ENCODE peak calls at places on chromosome 12, in six cellular contexts. Y is NT2/D1; D is mammary epithelial cell; U is DND-41; O is GM23338; C is CD8-positive, alpha-beta T cell. P is an unnamed sample. For H3K4me1 and H3K27me3, the result is how much of the 10 kb centered on the place peaks cover.

GRCh38 chr12:12985817-12986408 is 14.2 kb downstream of the HEBP1 start:
- DNase-seq in Y (peak), D (no peak), U (no peak), O (peak), C (no peak), P (no peak)

GRCh38 chr12:57090924-57091632 is 2.2 kb downstream of the NAB2 start:
- DNase-seq in Y (no peak), D (no peak), U (no peak), O (no peak), C (no peak), P (no peak)

GRCh38 chr12:67671419-67671818 is 22.9 kb downstream of the DYRK2 start:
- DNase-seq in Y (no peak), D (no peak), U (no peak), O (no peak), C (no peak), P (no peak)

GRCh38 chr12:1630081-1630826 is 1.2 kb downstream of the WNT5B start:
- DNase-seq in Y (no peak), D (no peak), U (peak), O (peak), C (peak), P (no peak)

GRCh38 chr12:75944097-75944904 is 87.3 kb downstream of the PHLDA1 start:
- DNase-seq in Y (peak), D (peak), U (no peak), O (peak), C (no peak), P (no peak)

GRCh38 chr12:49033611-49034286 is 15.2 kb upstream of the PRKAG1 start:
- DNase-seq in Y (no peak), D (no peak), U (no peak), O (no peak), C (no peak), P (no peak)

GRCh38 chr12:51592034-51592705 is 1.1 kb downstream of the SCN8A start:
- DNase-seq in Y (peak), D (no peak), U (no peak), O (peak), C (no peak), P (no peak)

GRCh38 chr12:131687346-131688125 is 23.4 kb upstream of the SFSWAP start:
- DNase-seq in Y (no peak), D (no peak), U (no peak), O (no peak), C (no peak), P (no peak)

GRCh38 chr12:132522586-132523380 is 32.8 kb downstream of the FBRSL1 start:
- DNase-seq in Y (no peak), D (no peak), U (no peak), O (no peak), C (no peak), P (no peak)

GRCh38 chr12:111458773-111459172 is 53.0 kb downstream of the SH2B3 start:
- DNase-seq in Y (no peak), D (no peak), U (no peak), O (no peak), C (no peak), P (no peak)

GRCh38 chr12:47729233-47729632 is 3.9 kb upstream of the ENDOU start:
- DNase-seq in Y (no peak), D (peak), U (no peak), O (no peak), C (no peak), P (no peak)

GRCh38 chr12:44875417-44875953 is 630 bp downstream of the NELL2 start:
- DNase-seq in Y (peak), D (no peak), U (no peak), O (peak), C (peak), P (no peak)

GRCh38 chr12:38516418-38516817 is 199.8 kb downstream of the ALG10B start:
- DNase-seq in Y (no peak), D (no peak), U (no peak), O (no peak), C (no peak), P (no peak)

GRCh38 chr12:253116-253831 is 9.4 kb downstream of the SLC6A13 start:
- DNase-seq in Y (no peak), D (no peak), U (no peak), O (no peak), C (no peak), P (no peak)

GRCh38 chr12:91142184-91142583 is 30.9 kb upstream of the LUM start:
- DNase-seq in Y (no peak), D (no peak), U (no peak), O (no peak), C (no peak), P (no peak)

GRCh38 chr12:84502907-84503787 is 409.5 kb downstream of the SLC6A15 start:
- DNase-seq in Y (peak), D (peak), U (no peak), O (peak), C (no peak), P (no peak)

GRCh38 chr12:5716221-5716620 is 228.8 kb downstream of the ANO2 start:
- DNase-seq in Y (no peak), D (no peak), U (no peak), O (no peak), C (no peak), P (peak)

GRCh38 chr12:85580562-85581168 is 255.5 kb downstream of the RASSF9 start:
- DNase-seq in Y (no peak), D (no peak), U (no peak), O (no peak), C (no peak), P (no peak)

GRCh38 chr12:53777412-53777811 is 25.6 kb upstream of the CISTR start:
- DNase-seq in Y (no peak), D (no peak), U (no peak), O (no peak), C (no peak), P (no peak)

GRCh38 chr12:53777936-53778644 is 26.3 kb upstream of the CISTR start:
- DNase-seq in Y (no peak), D (no peak), U (no peak), O (no peak), C (no peak), P (no peak)

GRCh38 chr12:53780323-53780722 is 28.5 kb upstream of the CISTR start:
- DNase-seq in Y (no peak), D (no peak), U (no peak), O (no peak), C (no peak), P (no peak)

GRCh38 chr12:53776872-53777271 is 25.1 kb upstream of the CISTR start:
- DNase-seq in Y (no peak), D (no peak), U (no peak), O (no peak), C (no peak), P (no peak)

DNA sequence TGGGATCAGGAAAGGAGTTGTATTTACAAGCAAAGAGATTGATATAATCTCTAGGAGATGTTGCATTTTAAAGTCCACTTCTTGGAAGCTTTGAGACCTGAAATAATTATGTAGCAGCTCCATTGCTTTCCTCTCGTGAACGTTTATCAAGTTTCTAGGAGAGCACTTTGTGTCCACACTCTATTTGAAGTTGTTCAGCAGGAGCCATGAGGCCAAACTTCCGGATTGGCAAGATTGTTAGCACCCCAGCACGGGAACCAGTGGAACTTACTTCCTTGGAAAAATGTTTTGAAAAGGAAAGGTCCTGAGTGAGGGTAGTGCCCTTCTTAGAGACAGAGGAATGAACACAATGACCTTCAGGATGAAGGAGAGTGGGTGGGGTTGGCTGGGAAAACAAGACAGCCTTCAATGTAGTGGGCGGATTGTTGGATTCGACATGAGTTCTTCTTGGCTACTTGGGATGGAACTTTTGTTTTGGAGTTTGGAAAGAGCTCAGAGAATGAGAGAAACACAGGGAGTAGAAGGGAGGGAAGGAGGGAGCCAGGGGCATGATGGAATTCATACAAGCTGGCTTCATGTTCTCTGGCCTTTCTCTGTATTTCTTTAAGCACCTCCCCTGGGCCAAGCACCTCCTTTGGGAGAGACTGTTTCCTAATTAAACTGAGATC is 23.8 kb upstream of the CISTR start:
- DNase-seq in Y (no peak), D (no peak), U (no peak), O (no peak), C (no peak), P (peak)
- H3K4me1 ChIP-seq in Y (under half), D (under half), U (under half), O (under half), C (under half), P (under half)

DNA sequence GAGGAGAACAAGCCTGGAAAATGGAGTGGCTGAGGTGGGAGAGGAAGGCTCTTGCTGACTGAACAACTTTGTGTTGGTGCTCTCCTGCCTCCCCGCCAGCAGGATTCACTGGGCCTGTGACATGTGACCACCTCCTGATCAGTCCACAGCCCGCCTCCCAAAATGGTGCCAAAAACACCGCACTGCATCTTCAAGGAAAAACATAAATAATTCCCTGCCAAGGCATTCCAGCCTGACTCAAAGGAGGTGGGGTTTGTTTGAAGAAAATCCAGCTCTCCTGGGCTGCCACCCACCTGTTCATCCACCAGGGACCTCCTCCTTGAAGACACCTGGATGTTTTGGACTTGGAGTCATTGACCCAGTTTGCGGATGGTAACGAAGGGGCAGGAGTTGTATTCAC is 83.8 kb upstream of the PIWIL1 start:
- DNase-seq in Y (no peak), D (no peak), U (no peak), O (no peak), C (no peak), P (no peak)
- H3K27me3 ChIP-seq in Y (under half), D (under half), U (under half), O (under half), C (under half), P (under half)

DNA sequence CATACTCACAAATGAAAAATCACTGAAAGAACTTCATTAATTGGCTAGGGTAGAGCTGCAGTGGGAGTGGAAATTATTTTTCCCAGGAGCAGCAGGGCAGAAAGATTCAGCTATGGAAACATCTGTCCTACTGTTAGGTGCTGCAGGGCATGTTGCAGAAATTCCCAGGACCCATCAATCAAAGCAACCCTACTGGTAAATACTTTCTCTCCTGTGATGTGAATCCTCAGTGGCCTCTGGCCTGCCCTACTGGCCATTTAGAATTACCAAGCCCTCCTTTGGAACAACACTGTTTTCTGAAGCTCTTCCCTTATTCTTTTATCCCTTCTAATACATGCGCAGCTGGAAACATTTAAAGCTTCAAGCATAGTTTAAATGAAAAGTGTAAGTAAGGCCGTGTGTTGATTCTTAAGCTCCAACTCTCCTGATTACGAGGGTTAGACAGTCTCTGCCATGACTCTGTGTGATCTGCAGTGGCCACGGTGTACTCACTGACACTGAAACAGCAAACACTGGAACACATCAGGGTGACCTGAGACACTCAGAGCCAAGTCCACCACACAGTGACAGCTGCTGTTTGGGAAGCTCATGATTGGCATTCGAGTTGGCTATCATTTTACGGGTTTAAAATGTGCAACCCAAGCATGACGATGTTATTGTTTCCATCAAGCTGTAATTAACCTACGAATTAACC is 62.6 kb upstream of the TMCC3 start:
- DNase-seq in Y (no peak), D (no peak), U (no peak), O (no peak), C (no peak), P (no peak)
- H3K4me1 ChIP-seq in Y (under half), D (under half), U (under half), O (under half), C (under half), P (under half)

GRCh38 chr12:120755269-120755668 is 29.6 kb downstream of the ACADS start:
- DNase-seq in Y (no peak), D (no peak), U (no peak), O (no peak), C (no peak), P (no peak)
- H3K27me3 ChIP-seq in Y (under half), D (under half), U (under half), O (under half), C (under half), P (under half)

GRCh38 chr12:3931206-3931605 is 58.0 kb upstream of the PARP11 start:
- DNase-seq in Y (no peak), D (no peak), U (peak), O (no peak), C (no peak), P (no peak)

GRCh38 chr12:3933819-3934192 is 60.6 kb upstream of the PARP11 start:
- DNase-seq in Y (no peak), D (no peak), U (peak), O (no peak), C (no peak), P (no peak)

GRCh38 chr12:3931721-3932120 is 58.5 kb upstream of the PARP11 start:
- DNase-seq in Y (no peak), D (no peak), U (no peak), O (no peak), C (no peak), P (no peak)

GRCh38 chr12:3935078-3935477 is 61.9 kb upstream of the PARP11 start:
- DNase-seq in Y (no peak), D (no peak), U (no peak), O (no peak), C (no peak), P (no peak)

GRCh38 chr12:3933074-3933818 is 60.0 kb upstream of the PARP11 start:
- DNase-seq in Y (no peak), D (no peak), U (peak), O (no peak), C (no peak), P (no peak)
- H3K4me1 ChIP-seq in Y (under half), D (under half), U (under half), O (under half), C (under half), P (under half)